ENCODE peak calls at places on chromosomes 11 and 22, in ten cellular contexts. N is testis, B is Calu3, H is osteocyte, F is sigmoid colon, X is brain microvascular endothelial cell, A is GM12865, E is left ventricle myocardium inferior, T is foreskin fibroblast, V is tibial artery. C is an unnamed sample.
A peak's percentile ranks its signal among the peaks of the same experiment; 100 is the strongest.

GRCh38 chr11:77301510-77301909 is at the start of gene GDPD4:
- DNase-seq in X (no peak), H (no peak), A (no peak), F (no peak), N (peak; percentile 74), E (no peak), V (no peak), B (no peak), T (no peak), C (no peak)

GRCh38 chr11:107857550-107858216 is 904 bp downstream of the SLC35F2 start:
- DNase-seq in T (peak; percentile 40), E (no peak), V (no peak), F (peak; percentile 48), A (peak; percentile 30), N (no peak), H (no peak), X (peak; percentile 7), B (no peak), C (no peak)

GRCh38 chr11:78415338-78415737 is 2.3 kb downstream of the GAB2 start:
- DNase-seq in T (no peak), B (no peak), A (peak; percentile 49), V (no peak), X (no peak), F (no peak), E (no peak), H (no peak), N (no peak), C (no peak)

GRCh38 chr11:95699631-95700470 is 89.7 kb downstream of the FAM76B start:
- DNase-seq in V (no peak), A (no peak), T (peak; percentile 65), N (no peak), H (no peak), F (no peak), X (no peak), E (no peak), B (no peak), C (no peak)

GRCh38 chr11:95545116-95545875 is 244.3 kb downstream of the FAM76B start:
- DNase-seq in N (no peak), A (peak; percentile 34), E (no peak), V (no peak), B (peak; percentile 2), F (no peak), H (no peak), T (no peak), X (no peak), C (no peak)

GRCh38 chr22:48796295-48797015 is 1031.2 kb downstream of the BRD1 start:
- DNase-seq in B (no peak), T (no peak), N (no peak), F (peak; percentile 50), E (no peak), A (no peak), H (peak; percentile 42), X (no peak), V (no peak), C (no peak)

GRCh38 chr11:76674517-76675400 is 4.2 kb upstream of the LRRC32 start:
- DNase-seq in N (no peak), T (no peak), X (no peak), A (peak; percentile 86), F (no peak), E (no peak), H (no peak), B (no peak), V (no peak), C (no peak)

GRCh38 chr11:5476184-5476819 is 12.2 kb upstream of the OR52D1 start:
- DNase-seq in T (peak; percentile 62), B (peak; percentile 54), X (peak; percentile 43), A (peak; percentile 58), V (no peak), N (peak; percentile 62), E (no peak), H (no peak), F (no peak), C (no peak)

GRCh38 chr22:22746963-22747933 is 102.8 kb downstream of the GGTLC2 start:
- DNase-seq in X (no peak), F (no peak), N (no peak), B (no peak), A (peak; percentile 40), E (no peak), T (no peak), H (peak; percentile 56), V (no peak), C (no peak)

GRCh38 chr22:22743128-22743760 is 98.8 kb downstream of the GGTLC2 start:
- DNase-seq in B (no peak), T (no peak), N (no peak), E (no peak), V (no peak), X (no peak), F (no peak), H (no peak), A (no peak), C (no peak)

GRCh38 chr22:22746061-22746962 is 101.9 kb downstream of the GGTLC2 start:
- DNase-seq in A (no peak), H (peak; percentile 81), B (no peak), F (no peak), E (no peak), X (no peak), N (no peak), T (no peak), V (no peak), C (no peak)

GRCh38 chr22:22744412-22745224 is 100.2 kb downstream of the GGTLC2 start:
- DNase-seq in N (no peak), T (no peak), F (no peak), B (no peak), E (no peak), H (peak; percentile 51), X (no peak), A (no peak), V (no peak), C (no peak)

DNA sequence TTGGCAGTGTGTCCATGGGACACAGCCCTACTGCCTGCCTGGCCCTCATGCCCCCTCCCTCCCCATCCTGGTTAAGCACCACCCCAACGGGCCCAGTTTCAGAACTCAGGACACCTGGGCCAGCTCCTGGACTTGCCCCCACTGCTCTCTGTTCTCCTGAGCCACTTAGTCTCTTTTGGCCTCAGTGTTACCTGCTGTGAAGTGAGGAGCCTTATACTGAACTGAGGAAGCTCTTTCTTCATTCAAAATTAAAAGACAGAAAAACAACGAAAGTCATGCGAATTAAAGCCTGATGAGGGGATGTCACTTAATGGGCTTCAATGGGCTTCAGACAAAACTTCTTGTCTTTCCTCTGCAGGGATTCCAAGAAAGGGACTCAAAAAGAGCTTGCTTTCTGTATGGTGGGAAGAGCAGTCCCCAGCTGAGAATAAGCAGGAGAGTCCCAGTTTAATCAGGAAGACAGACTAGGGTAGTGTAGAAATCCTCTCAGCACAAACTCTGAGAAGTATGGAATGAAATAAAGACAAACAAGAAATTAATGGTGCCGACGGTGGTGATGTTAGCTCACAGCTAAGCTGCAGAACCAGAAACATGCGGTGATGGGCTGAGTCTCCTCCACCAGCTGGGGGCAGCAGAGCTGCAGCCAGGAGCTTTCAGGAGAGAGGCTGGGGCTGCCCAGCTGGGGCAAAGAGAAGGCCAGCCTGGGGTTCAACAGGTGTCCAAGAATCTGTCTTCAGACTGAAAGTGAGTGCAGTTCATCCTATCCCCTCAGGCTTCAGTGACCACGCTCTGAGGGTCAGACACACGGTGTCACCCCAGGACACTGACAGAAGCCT is 101.0 kb downstream of the GGTLC2 start:
- DNase-seq in X (peak; percentile 12), B (peak; percentile 68), F (no peak), V (no peak), A (peak; percentile 57), E (no peak), N (peak; percentile 74), T (peak; percentile 63), H (no peak), C (no peak)
- TF ChIP-seq CTCF in X (peak; percentile 79), B (peak; percentile 75), F (no peak), V (no peak), A (peak; percentile 69), E (peak; percentile 53), N (peak; percentile 30), T (peak; percentile 68), H (peak; percentile 50), C (peak; percentile 77)

GRCh38 chr11:28983780-28984179 is 875.6 kb downstream of the METTL15 start:
- DNase-seq in X (no peak), E (no peak), A (no peak), V (no peak), B (no peak), F (no peak), T (no peak), N (no peak), H (no peak), C (no peak)

GRCh38 chr11:28981331-28981865 is 873.2 kb downstream of the METTL15 start:
- DNase-seq in X (peak; percentile 9), A (no peak), B (no peak), H (no peak), E (no peak), F (no peak), T (peak; percentile 10), N (no peak), V (no peak), C (no peak)

GRCh38 chr11:28984216-28984615 is 876.0 kb downstream of the METTL15 start:
- DNase-seq in A (no peak), N (no peak), E (no peak), B (no peak), T (no peak), V (no peak), H (no peak), F (no peak), X (no peak), C (no peak)
- TF ChIP-seq CTCF in A (no peak), N (no peak), E (no peak), B (no peak), T (no peak), V (no peak), H (no peak), F (no peak), X (no peak), C (no peak)

DNA sequence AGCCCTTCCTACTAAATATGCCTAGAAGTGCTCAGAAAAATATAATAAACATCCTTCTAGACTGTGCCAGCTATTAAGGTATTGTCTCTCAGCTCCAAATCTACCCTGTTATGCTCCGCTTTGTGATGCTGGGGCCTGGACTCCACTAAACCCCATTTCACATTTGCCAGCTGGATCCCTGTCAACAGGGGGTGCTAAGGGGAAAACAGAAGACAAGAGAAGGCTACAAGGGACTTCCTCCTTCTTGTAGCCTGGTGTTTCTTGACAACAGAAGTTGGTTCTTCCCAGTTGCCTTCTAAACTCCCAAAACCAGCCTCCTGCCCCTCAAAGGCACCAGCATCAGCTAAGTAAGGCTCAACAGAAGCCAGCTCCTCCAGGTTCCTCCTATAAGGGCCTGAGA is 5.2 kb downstream of the NUMA1 start:
- DNase-seq in H (no peak), B (peak; percentile 23), E (no peak), A (peak; percentile 22), V (no peak), N (no peak), T (peak; percentile 47), X (no peak), F (no peak), C (no peak)
- TF ChIP-seq CTCF in H (no peak), B (no peak), E (no peak), A (no peak), V (no peak), N (no peak), T (no peak), X (peak; percentile 41), F (no peak), C (peak; percentile 26)

DNA sequence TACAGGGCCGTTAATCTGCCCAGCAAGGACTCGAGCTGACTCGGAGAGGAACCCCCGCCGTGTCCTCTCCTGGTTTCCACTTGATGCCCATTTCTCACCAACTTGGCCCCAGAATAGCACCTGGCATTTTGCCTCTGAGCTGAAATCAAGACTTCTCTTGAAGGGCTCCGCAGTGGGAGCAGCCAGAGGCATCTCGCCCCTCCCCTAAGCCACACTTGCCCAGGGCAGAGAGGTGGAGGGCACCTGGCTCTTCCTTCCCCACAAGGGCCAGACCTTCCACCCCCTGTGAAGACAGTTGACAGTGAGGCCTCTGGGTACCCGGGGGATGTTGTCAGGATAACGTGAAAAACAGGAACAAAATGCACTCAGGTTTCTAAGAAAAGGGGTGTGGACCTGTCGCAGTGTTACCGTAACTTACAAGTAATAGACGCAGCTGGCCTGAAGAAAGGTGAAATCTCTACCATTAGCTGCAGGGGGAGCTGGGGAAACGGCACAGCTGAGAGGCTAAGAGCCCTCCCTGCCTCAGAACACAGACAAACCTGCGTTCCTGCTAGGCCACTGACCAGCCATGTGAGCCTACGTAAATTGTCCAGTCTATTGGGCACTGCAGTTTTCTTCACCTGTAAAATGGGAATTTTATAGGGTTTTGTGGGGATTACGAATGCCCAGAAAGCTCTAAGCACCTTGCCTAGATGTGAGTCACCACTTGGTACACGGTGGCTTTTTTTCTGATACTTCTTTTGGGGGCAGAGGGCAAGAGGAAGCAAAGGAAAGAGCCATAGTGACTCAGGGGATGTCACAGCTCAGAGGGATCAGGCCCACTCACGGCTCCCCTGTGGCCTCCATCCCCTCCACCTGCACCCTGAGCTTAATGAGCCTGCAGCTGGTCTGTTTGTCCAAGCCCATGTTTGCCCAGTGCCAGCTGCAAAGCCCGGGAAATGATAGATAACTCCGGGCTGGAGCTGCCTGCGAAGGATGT is 18.6 kb upstream of the CABP7 start:
- DNase-seq in A (peak; percentile 19), H (no peak), T (peak; percentile 55), X (no peak), V (no peak), B (peak; percentile 66), F (no peak), E (no peak), N (no peak), C (no peak)
- TF ChIP-seq CTCF in A (no peak), H (peak; percentile 29), T (no peak), X (peak; percentile 46), V (no peak), B (peak; percentile 29), F (no peak), E (no peak), N (no peak), C (peak; percentile 47)